ENCODE peak calls at places on chromosome 4, in ten cellular contexts. M is ovary, W is psoas muscle, T is stomach, C is sigmoid colon, G is heart right ventricle, P is dorsolateral prefrontal cortex, H is cardiac muscle cell, E is GM23248, Y is pancreas. I is an unnamed sample.

GRCh38 chr4:46933686-46934085 is 24.6 kb upstream of the COX7B2 start:
- DNase-seq in M (no peak), W (no peak), T (no peak), C (no peak), G (no peak), P (no peak), H (no peak), E (no peak), Y (no peak), I (no peak)

GRCh38 chr4:58560736-58561135 is 1450.6 kb upstream of the IGFBP7 start:
- DNase-seq in M (no peak), W (no peak), T (no peak), C (no peak), G (no peak), P (no peak), H (no peak), E (no peak), Y (no peak), I (no peak)

GRCh38 chr4:6695660-6696581 is 2.2 kb downstream of the S100P start:
- DNase-seq in M (no peak), W (no peak), T (peak), C (no peak), G (no peak), P (no peak), H (no peak), E (no peak), Y (no peak), I (peak)

GRCh38 chr4:114383055-114383454 is 215.6 kb upstream of the UGT8 start:
- DNase-seq in M (no peak), W (no peak), T (no peak), C (no peak), G (no peak), P (no peak), H (no peak), E (peak), Y (no peak), I (no peak)

GRCh38 chr4:152937535-152938236 is 1.6 kb downstream of the FHDC1 start:
- DNase-seq in M (peak), W (peak), T (peak), C (no peak), G (peak), P (no peak), H (peak), E (peak), Y (peak), I (no peak)

GRCh38 chr4:12889054-12889453 is 595.1 kb downstream of the RAB28 start:
- DNase-seq in M (no peak), W (no peak), T (no peak), C (no peak), G (no peak), P (no peak), H (peak), E (peak), Y (no peak), I (no peak)

GRCh38 chr4:69322055-69322454 is 41.8 kb downstream of the UGT2B28 start:
- DNase-seq in M (no peak), W (no peak), T (no peak), C (no peak), G (no peak), P (no peak), H (peak), E (peak), Y (no peak), I (no peak)

GRCh38 chr4:18458465-18458864 is 436.9 kb upstream of the LCORL start:
- DNase-seq in M (no peak), W (no peak), T (no peak), C (no peak), G (no peak), P (no peak), H (no peak), E (no peak), Y (no peak), I (no peak)

GRCh38 chr4:184645904-184646610 is 3.2 kb downstream of the CASP3 start:
- DNase-seq in M (no peak), W (no peak), T (no peak), C (no peak), G (no peak), P (no peak), H (peak), E (no peak), Y (no peak), I (no peak)

GRCh38 chr4:53508446-53508845 is 82.8 kb downstream of the LNX1 start:
- DNase-seq in M (no peak), W (no peak), T (no peak), C (no peak), G (no peak), P (no peak), H (peak), E (peak), Y (no peak), I (no peak)

GRCh38 chr4:7436256-7436655 is 1.5 kb upstream of the PSAPL1 start:
- DNase-seq in M (no peak), W (no peak), T (no peak), C (no peak), G (no peak), P (no peak), H (no peak), E (no peak), Y (no peak), I (no peak)

GRCh38 chr4:155616112-155616511 is 50.5 kb upstream of the GUCY1A1 start:
- DNase-seq in M (no peak), W (no peak), T (no peak), C (no peak), G (no peak), P (no peak), H (no peak), E (no peak), Y (no peak), I (no peak)

GRCh38 chr4:150769845-150770244 is 187.9 kb downstream of the MAB21L2 start:
- DNase-seq in M (no peak), W (no peak), T (no peak), C (no peak), G (no peak), P (no peak), H (no peak), E (no peak), Y (no peak), I (no peak)

GRCh38 chr4:8525383-8526120 is 54.6 kb upstream of the GPR78 start:
- DNase-seq in M (peak), W (peak), T (no peak), C (peak), G (no peak), P (no peak), H (peak), E (peak), Y (no peak), I (no peak)

GRCh38 chr4:184168406-184169019 is 49.2 kb downstream of the ENPP6 start:
- DNase-seq in M (peak), W (peak), T (peak), C (peak), G (peak), P (peak), H (peak), E (peak), Y (peak), I (peak)

GRCh38 chr4:169414913-169415312 is 144.2 kb upstream of the SH3RF1 start:
- DNase-seq in M (no peak), W (no peak), T (no peak), C (no peak), G (no peak), P (no peak), H (no peak), E (no peak), Y (no peak), I (no peak)

GRCh38 chr4:160319221-160319867 is 1216.5 kb downstream of the RAPGEF2 start:
- DNase-seq in M (no peak), W (no peak), T (no peak), C (no peak), G (no peak), P (no peak), H (peak), E (no peak), Y (no peak), I (no peak)

GRCh38 chr4:64271601-64272081 is 137.6 kb downstream of the TECRL start:
- DNase-seq in M (no peak), W (peak), T (no peak), C (no peak), G (peak), P (no peak), H (no peak), E (peak), Y (no peak), I (no peak)

GRCh38 chr4:20044936-20045335 is 206.8 kb upstream of the SLIT2 start:
- DNase-seq in M (no peak), W (no peak), T (no peak), C (no peak), G (no peak), P (no peak), H (peak), E (no peak), Y (no peak), I (no peak)

GRCh38 chr4:146379744-146380143 is 142.0 kb downstream of the SLC10A7 start:
- DNase-seq in M (no peak), W (no peak), T (no peak), C (no peak), G (no peak), P (no peak), H (peak), E (no peak), Y (no peak), I (no peak)

GRCh38 chr4:18166925-18167324 is 145.4 kb upstream of the LCORL start:
- DNase-seq in M (no peak), W (no peak), T (no peak), C (no peak), G (no peak), P (no peak), H (no peak), E (no peak), Y (no peak), I (no peak)

GRCh38 chr4:6772223-6772928 is 10.2 kb upstream of the KIAA0232 start:
- DNase-seq in M (no peak), W (peak), T (no peak), C (peak), G (no peak), P (no peak), H (no peak), E (peak), Y (no peak), I (no peak)

GRCh38 chr4:123784626-123785025 is 388.0 kb downstream of the SPRY1 start:
- DNase-seq in M (no peak), W (no peak), T (no peak), C (no peak), G (no peak), P (no peak), H (no peak), E (peak), Y (no peak), I (no peak)

GRCh38 chr4:7719354-7720174 is 220.1 kb downstream of the AFAP1 start:
- DNase-seq in M (peak), W (peak), T (peak), C (no peak), G (peak), P (peak), H (peak), E (peak), Y (peak), I (peak)

GRCh38 chr4:90318208-90318607 is 191.0 kb downstream of the CCSER1 start:
- DNase-seq in M (no peak), W (no peak), T (no peak), C (no peak), G (no peak), P (no peak), H (peak), E (peak), Y (no peak), I (no peak)

GRCh38 chr4:23365086-23365485 is 524.8 kb downstream of the PPARGC1A start:
- DNase-seq in M (no peak), W (no peak), T (no peak), C (no peak), G (no peak), P (no peak), H (no peak), E (no peak), Y (no peak), I (no peak)

GRCh38 chr4:159048166-159048886 is 54.6 kb upstream of the RAPGEF2 start:
- DNase-seq in M (peak), W (peak), T (peak), C (peak), G (peak), P (peak), H (peak), E (peak), Y (peak), I (no peak)

GRCh38 chr4:160180206-160180605 is 1077.3 kb downstream of the RAPGEF2 start:
- DNase-seq in M (no peak), W (no peak), T (no peak), C (no peak), G (no peak), P (no peak), H (no peak), E (no peak), Y (no peak), I (no peak)

GRCh38 chr4:53942712-53943111 is 121.7 kb downstream of the CHIC2 start:
- DNase-seq in M (no peak), W (no peak), T (no peak), C (no peak), G (no peak), P (no peak), H (no peak), E (no peak), Y (no peak), I (no peak)

GRCh38 chr4:72318771-72319170 is 250.2 kb downstream of the ADAMTS3 start:
- DNase-seq in M (no peak), W (no peak), T (no peak), C (no peak), G (no peak), P (no peak), H (no peak), E (peak), Y (no peak), I (no peak)

GRCh38 chr4:11548529-11549176 is 120.0 kb upstream of the HS3ST1 start:
- DNase-seq in M (no peak), W (no peak), T (no peak), C (no peak), G (no peak), P (no peak), H (peak), E (no peak), Y (no peak), I (no peak)

GRCh38 chr4:73609688-73610087 is 10.5 kb downstream of the RASSF6 start:
- DNase-seq in M (no peak), W (no peak), T (no peak), C (no peak), G (no peak), P (no peak), H (peak), E (no peak), Y (no peak), I (no peak)

DNA sequence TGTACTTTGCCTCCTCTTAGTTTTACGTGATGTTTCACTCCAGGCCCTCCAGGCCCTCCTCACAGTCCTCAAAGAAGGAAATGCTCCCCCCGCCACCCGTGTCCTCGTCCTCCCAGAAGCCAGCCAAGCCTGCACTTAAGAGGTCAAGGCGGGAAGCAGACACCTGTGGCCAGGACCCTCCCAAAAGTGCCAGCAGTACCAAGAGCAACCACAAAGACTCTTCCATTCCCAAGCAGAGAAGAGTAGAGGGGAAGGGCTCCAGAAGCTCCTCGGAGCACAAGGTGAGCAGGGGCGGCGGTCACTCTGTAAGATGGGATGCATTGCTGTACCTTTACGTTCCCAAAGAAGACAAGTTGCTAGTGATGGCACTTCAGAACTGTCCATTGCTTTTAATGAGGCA is 94.4 kb downstream of the KLHL8 start:
- DNase-seq in M (no peak), W (no peak), T (no peak), C (no peak), G (no peak), P (no peak), H (no peak), E (no peak), Y (no peak), I (no peak)
- H3K27ac ChIP-seq in M (no peak), W (peak), T (no peak), C (no peak), G (no peak), P (no peak), H (no peak), E (no peak), Y (no peak), I (no peak)

GRCh38 chr4:109390369-109390768 is 43.2 kb upstream of the SEC24B start:
- DNase-seq in M (no peak), W (no peak), T (no peak), C (no peak), G (no peak), P (no peak), H (no peak), E (no peak), Y (no peak), I (no peak)
- H3K4me3 ChIP-seq in M (no peak), W (no peak), T (no peak), C (no peak), G (no peak), P (no peak), H (no peak), E (no peak), Y (no peak), I (no peak)

GRCh38 chr4:80926891-80927290 is 103.6 kb upstream of the BMP3 start:
- DNase-seq in M (no peak), W (no peak), T (no peak), C (no peak), G (no peak), P (no peak), H (no peak), E (no peak), Y (no peak), I (no peak)

GRCh38 chr4:80926446-80926845 is 104.1 kb upstream of the BMP3 start:
- DNase-seq in M (no peak), W (no peak), T (no peak), C (no peak), G (no peak), P (no peak), H (peak), E (peak), Y (no peak), I (no peak)

DNA sequence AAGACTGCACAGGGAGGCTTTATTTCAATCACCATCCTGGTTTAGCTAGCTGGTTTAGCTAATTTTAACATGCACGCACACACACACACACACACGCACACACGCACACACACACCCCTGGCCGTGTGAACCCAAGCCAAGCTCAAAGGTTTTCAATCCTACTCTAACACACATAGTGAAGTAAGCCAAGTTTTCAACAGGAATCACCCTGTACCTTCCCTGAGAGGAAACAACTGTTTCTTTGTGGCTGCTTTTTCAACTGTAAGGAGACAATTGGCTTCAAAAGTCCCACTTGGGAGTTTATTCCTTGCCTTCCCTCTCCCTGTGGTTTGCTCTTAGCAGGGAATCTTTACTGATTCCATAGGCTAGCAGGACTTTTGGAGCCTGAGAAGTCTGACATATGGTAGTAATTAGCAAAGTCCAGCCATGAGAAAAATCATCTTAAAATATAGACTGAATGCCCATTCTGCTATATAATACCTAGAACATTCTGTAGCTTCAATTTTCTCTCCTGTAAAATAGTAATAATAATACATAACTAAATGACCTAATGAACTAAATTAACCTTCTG is 98.8 kb upstream of the BMP3 start:
- DNase-seq in M (peak), W (no peak), T (no peak), C (no peak), G (no peak), P (no peak), H (peak), E (peak), Y (no peak), I (no peak)
- H3K27ac ChIP-seq in M (no peak), W (no peak), T (no peak), C (no peak), G (no peak), P (no peak), H (no peak), E (no peak), Y (no peak), I (no peak)

GRCh38 chr4:3718462-3718861 is 47.7 kb upstream of the ADRA2C start:
- DNase-seq in M (no peak), W (peak), T (no peak), C (no peak), G (no peak), P (no peak), H (no peak), E (no peak), Y (no peak), I (no peak)
- H3K4me3 ChIP-seq in M (no peak), W (no peak), T (no peak), C (no peak), G (no peak), P (no peak), H (no peak), E (no peak), Y (no peak), I (no peak)